ENCODE peak calls at places on chromosomes 16 and 17, in nine cellular contexts. P, I, T, L, F, N, Y, X and S are unnamed samples.

GRCh38 chr16:27102701-27103575 is 36.2 kb downstream of the C16orf82 start:
- DNase-seq in P (no peak), I (no peak), T (no peak), L (no peak), F (no peak), N (no peak), Y (no peak), X (no peak), S (no peak)

GRCh38 chr17:79771276-79771675 is 6.7 kb upstream of the CBX2 start:
- DNase-seq in P (no peak), I (no peak), T (no peak), L (no peak), F (no peak), N (no peak), Y (no peak), X (no peak), S (no peak)

GRCh38 chr16:84501077-84501735 is 3.3 kb downstream of the MEAK7 start:
- DNase-seq in P (no peak), I (peak), T (no peak), L (peak), F (peak), N (no peak), Y (no peak), X (no peak), S (no peak)

GRCh38 chr17:19626079-19626478 is 22.5 kb upstream of the ALDH3A2 start:
- DNase-seq in P (no peak), I (no peak), T (no peak), L (no peak), F (no peak), N (no peak), Y (no peak), X (no peak), S (no peak)

GRCh38 chr16:89841275-89841674 is 13.0 kb downstream of the SPIRE2 start:
- DNase-seq in P (no peak), I (peak), T (no peak), L (no peak), F (no peak), N (no peak), Y (no peak), X (no peak), S (no peak)

GRCh38 chr16:53501216-53501859 is 1.7 kb downstream of the AKTIP start:
- DNase-seq in P (no peak), I (no peak), T (no peak), L (peak), F (no peak), N (no peak), Y (no peak), X (no peak), S (no peak)

GRCh38 chr17:64315032-64315490 is 52.0 kb upstream of the TEX2 start:
- DNase-seq in P (no peak), I (peak), T (peak), L (peak), F (no peak), N (no peak), Y (no peak), X (no peak), S (peak)

GRCh38 chr16:53022374-53022773 is 30.3 kb downstream of the CHD9NB start:
- DNase-seq in P (no peak), I (peak), T (no peak), L (peak), F (peak), N (peak), Y (peak), X (no peak), S (peak)

GRCh38 chr17:77742579-77742978 is 215.9 kb upstream of the TNRC6C start:
- DNase-seq in P (no peak), I (no peak), T (no peak), L (no peak), F (no peak), N (no peak), Y (no peak), X (no peak), S (no peak)

GRCh38 chr16:31441956-31442355 is 633 bp downstream of the ZNF843 start:
- DNase-seq in P (no peak), I (no peak), T (no peak), L (no peak), F (no peak), N (no peak), Y (no peak), X (peak), S (no peak)

GRCh38 chr16:67104845-67105244 is 4.9 kb upstream of the PHAF1 start:
- DNase-seq in P (no peak), I (peak), T (no peak), L (no peak), F (no peak), N (no peak), Y (no peak), X (no peak), S (no peak)

GRCh38 chr16:87297918-87298631 is 19.1 kb downstream of the C16orf95 start:
- DNase-seq in P (no peak), I (no peak), T (peak), L (peak), F (no peak), N (peak), Y (no peak), X (no peak), S (peak)

GRCh38 chr16:81500833-81501521 is 56.4 kb downstream of the CMIP start:
- DNase-seq in P (peak), I (no peak), T (no peak), L (peak), F (peak), N (no peak), Y (no peak), X (no peak), S (no peak)

GRCh38 chr17:78924481-78925151 is 571 bp downstream of the TIMP2 start:
- DNase-seq in P (no peak), I (no peak), T (no peak), L (peak), F (peak), N (peak), Y (no peak), X (peak), S (no peak)

GRCh38 chr16:57892041-57892440 is 78.9 kb downstream of the CNGB1 start:
- DNase-seq in P (peak), I (no peak), T (no peak), L (peak), F (peak), N (no peak), Y (no peak), X (no peak), S (peak)

GRCh38 chr17:79937981-79938695 is 97.5 kb downstream of the TBC1D16 start:
- DNase-seq in P (no peak), I (no peak), T (peak), L (no peak), F (no peak), N (no peak), Y (no peak), X (peak), S (no peak)

GRCh38 chr16:86371083-86371803 is 139.1 kb upstream of the FOXF1 start:
- DNase-seq in P (no peak), I (no peak), T (no peak), L (no peak), F (no peak), N (no peak), Y (no peak), X (no peak), S (no peak)

GRCh38 chr16:3190949-3191353 is 2.9 kb downstream of the OR1F1 start:
- DNase-seq in P (no peak), I (no peak), T (no peak), L (peak), F (no peak), N (no peak), Y (no peak), X (no peak), S (no peak)

GRCh38 chr16:64952177-64952576 is 169.7 kb downstream of the CDH11 start:
- DNase-seq in P (peak), I (no peak), T (no peak), L (peak), F (peak), N (no peak), Y (peak), X (no peak), S (peak)

GRCh38 chr17:58515286-58515685 is 848 bp upstream of the MTMR4 start:
- DNase-seq in P (no peak), I (no peak), T (no peak), L (no peak), F (no peak), N (no peak), Y (no peak), X (no peak), S (no peak)

GRCh38 chr17:76544123-76544915 is 4.5 kb downstream of the PRCD start:
- DNase-seq in P (no peak), I (no peak), T (no peak), L (no peak), F (no peak), N (no peak), Y (no peak), X (peak), S (no peak)

GRCh38 chr17:76542984-76543383 is 3.1 kb downstream of the PRCD start:
- DNase-seq in P (no peak), I (no peak), T (no peak), L (no peak), F (no peak), N (no peak), Y (no peak), X (peak), S (no peak)

GRCh38 chr17:76544916-76545365 is 5.1 kb downstream of the PRCD start:
- DNase-seq in P (no peak), I (no peak), T (no peak), L (no peak), F (no peak), N (no peak), Y (no peak), X (peak), S (no peak)

GRCh38 chr17:76542566-76542971 is 2.7 kb downstream of the PRCD start:
- DNase-seq in P (no peak), I (no peak), T (no peak), L (no peak), F (no peak), N (no peak), Y (no peak), X (no peak), S (no peak)

DNA sequence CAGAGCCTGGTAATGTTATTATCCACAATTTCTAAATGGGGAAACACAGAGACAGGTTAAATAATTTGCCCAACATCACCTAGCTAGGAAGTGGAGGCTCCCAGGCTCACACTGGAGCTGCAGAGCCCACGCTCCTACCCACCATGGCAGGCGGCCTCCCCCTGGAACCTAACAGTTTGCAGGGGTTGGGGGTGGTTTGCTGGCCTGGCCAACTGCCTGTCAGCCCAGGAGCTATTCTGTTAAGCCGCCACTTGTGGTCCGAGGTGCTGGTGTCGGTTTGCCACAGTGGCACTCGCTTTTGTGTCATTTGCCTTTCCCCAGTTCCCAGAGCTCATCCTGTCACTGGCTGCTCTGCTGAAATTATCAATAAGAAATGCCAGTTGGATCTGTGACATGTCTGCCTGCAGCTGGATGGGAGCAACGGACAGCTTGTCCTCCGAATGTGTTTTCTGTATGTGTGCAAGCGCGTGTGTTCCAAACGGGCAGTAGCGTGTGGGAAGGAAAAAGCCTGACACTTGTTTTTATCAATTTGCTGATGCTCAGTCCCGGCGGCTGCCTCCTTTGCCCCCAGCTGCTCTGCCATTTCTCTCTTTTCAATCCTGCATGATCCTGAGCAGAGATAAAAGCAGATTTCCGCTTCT is 3.8 kb downstream of the PRCD start:
- DNase-seq in P (no peak), I (no peak), T (no peak), L (no peak), F (no peak), N (no peak), Y (no peak), X (no peak), S (no peak)
- H3K4me3 ChIP-seq in P (no peak), I (no peak), T (no peak), L (no peak), F (no peak), N (no peak), Y (no peak), X (no peak), S (no peak)

GRCh38 chr17:8080208-8080798 is 7.2 kb downstream of the ALOX12B start:
- DNase-seq in P (no peak), I (no peak), T (no peak), L (peak), F (no peak), N (no peak), Y (no peak), X (no peak), S (no peak)
- TF ChIP-seq CTCF in P (no peak), I (peak), T (no peak), L (no peak), F (no peak), N (no peak), Y (no peak), X (no peak), S (no peak)

DNA sequence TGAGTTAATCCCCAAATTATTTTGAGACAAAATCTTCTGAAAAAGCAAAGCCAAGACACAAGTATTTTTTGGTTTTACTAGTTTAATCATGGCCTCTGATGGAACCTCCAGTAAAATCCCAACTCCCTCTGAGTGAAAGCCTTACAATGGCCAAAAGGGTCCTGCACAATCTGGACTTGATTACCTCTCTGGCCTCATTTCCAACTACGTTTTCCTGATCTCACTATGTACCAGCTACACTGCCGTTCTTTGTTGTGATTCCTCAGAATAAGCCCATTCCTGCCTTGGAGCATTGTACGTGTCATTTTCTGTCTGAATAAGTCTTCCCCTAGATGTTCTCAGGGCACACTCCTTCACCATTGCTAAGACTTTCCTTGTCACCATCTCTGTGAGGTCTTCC is 37.3 kb downstream of the SPOP start:
- DNase-seq in P (no peak), I (no peak), T (no peak), L (peak), F (no peak), N (no peak), Y (no peak), X (no peak), S (no peak)
- H3K4me3 ChIP-seq in P (no peak), I (no peak), T (no peak), L (no peak), F (no peak), N (no peak), Y (no peak), X (no peak), S (no peak)

GRCh38 chr17:45971698-45972141 is 27.3 kb upstream of the STH start:
- DNase-seq in P (no peak), I (no peak), T (no peak), L (no peak), F (no peak), N (peak), Y (no peak), X (no peak), S (no peak)
- TF ChIP-seq CTCF in P (peak), I (no peak), T (no peak), L (no peak), F (no peak), N (peak), Y (no peak), X (no peak), S (no peak)

DNA sequence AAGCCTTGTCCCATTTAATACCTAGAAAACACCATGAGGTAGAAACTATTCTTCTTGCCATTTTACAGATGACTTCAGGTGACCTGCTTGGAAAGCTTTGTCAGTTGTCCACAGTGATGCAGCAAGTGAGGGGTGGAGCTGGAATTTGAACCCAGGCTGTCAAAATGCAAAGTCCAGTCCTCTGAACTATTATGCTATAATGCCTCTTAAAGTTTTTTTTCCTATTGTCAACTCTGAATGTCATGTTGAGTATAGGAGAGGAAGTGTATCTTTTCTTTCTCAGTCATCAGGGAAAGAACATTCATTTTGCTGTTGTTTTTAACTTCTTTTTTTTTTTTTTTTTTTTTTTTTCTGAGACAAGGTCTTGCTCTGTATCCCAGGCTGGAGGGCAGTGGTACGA is 525.6 kb downstream of the XYLT1 start:
- DNase-seq in P (no peak), I (no peak), T (no peak), L (no peak), F (no peak), N (no peak), Y (no peak), X (no peak), S (no peak)
- H3K4me3 ChIP-seq in P (no peak), I (no peak), T (no peak), L (no peak), F (no peak), N (no peak), Y (no peak), X (no peak), S (no peak)

DNA sequence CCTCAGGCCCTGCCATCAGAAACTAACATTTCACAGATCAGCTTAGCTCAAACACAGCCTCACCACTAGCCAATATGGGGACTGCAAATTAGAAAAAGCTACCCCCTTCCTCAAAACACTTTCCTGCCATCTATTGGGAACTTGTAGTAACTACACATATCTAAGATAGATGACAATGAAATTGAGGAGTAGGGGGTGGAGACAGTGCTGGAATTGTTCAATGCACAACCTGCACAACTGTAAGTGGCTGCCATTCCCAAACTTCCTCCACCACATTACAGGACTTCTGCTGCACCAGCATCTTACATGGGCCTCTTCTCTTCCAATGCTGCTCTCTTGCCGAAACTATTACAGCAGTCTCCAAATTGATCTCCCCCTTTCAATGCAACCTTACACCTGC is 21.8 kb downstream of the AIPL1 start:
- DNase-seq in P (peak), I (no peak), T (no peak), L (peak), F (peak), N (no peak), Y (no peak), X (no peak), S (peak)
- TF ChIP-seq CTCF in P (peak), I (no peak), T (no peak), L (peak), F (peak), N (no peak), Y (peak), X (no peak), S (peak)

GRCh38 chr17:40112718-40113109 is 9.1 kb upstream of the MSL1 start:
- DNase-seq in P (no peak), I (no peak), T (peak), L (no peak), F (no peak), N (no peak), Y (no peak), X (no peak), S (no peak)

GRCh38 chr17:40110026-40110425 is 9.6 kb upstream of the NR1D1 start:
- DNase-seq in P (no peak), I (no peak), T (no peak), L (no peak), F (no peak), N (no peak), Y (no peak), X (no peak), S (no peak)

GRCh38 chr17:40112191-40112590 is 9.6 kb upstream of the MSL1 start:
- DNase-seq in P (no peak), I (no peak), T (no peak), L (no peak), F (no peak), N (no peak), Y (no peak), X (no peak), S (no peak)

GRCh38 chr17:40110457-40110856 is 10.1 kb upstream of the NR1D1 start:
- DNase-seq in P (no peak), I (no peak), T (peak), L (no peak), F (no peak), N (no peak), Y (no peak), X (no peak), S (no peak)

GRCh38 chr17:40111221-40112128 is 10.3 kb upstream of the MSL1 start:
- DNase-seq in P (peak), I (peak), T (peak), L (peak), F (peak), N (peak), Y (peak), X (no peak), S (peak)
- H3K4me3 ChIP-seq in P (peak), I (no peak), T (no peak), L (peak), F (peak), N (no peak), Y (peak), X (no peak), S (no peak)